ENCODE peak calls at places on chromosomes 6 and 20, in six cellular contexts. X, D, O, M, Z and E are unnamed samples. For H3K27me3, the result is how much of the 10 kb centered on the place peaks cover.

GRCh38 chr6:41160933-41161332 is 2.0 kb downstream of the TREM2 start:
- DNase-seq in M (no peak), D (no peak), O (no peak), X (no peak), Z (no peak), E (no peak)

GRCh38 chr20:20060234-20060998 is 8.1 kb downstream of the CFAP61 start:
- DNase-seq in O (no peak), X (no peak), D (no peak), M (no peak), Z (no peak), E (no peak)

GRCh38 chr20:48437146-48437545 is 390.7 kb downstream of the PREX1 start:
- DNase-seq in D (no peak), Z (no peak), X (no peak), M (no peak), O (no peak), E (no peak)

GRCh38 chr6:43963203-43963602 is 164.0 kb downstream of the MRPL14 start:
- DNase-seq in X (peak), O (no peak), M (no peak), D (no peak), Z (no peak), E (no peak)

GRCh38 chr6:35096129-35096852 is 44.8 kb downstream of the TCP11 start:
- DNase-seq in D (no peak), X (peak), M (peak), O (peak), Z (peak), E (no peak)

GRCh38 chr20:25276533-25277050 is 28.7 kb downstream of the PYGB start:
- DNase-seq in D (peak), M (no peak), O (no peak), X (no peak), Z (no peak), E (peak)

GRCh38 chr20:46219190-46219589 is 89.1 kb downstream of the CDH22 start:
- DNase-seq in M (no peak), X (no peak), O (no peak), D (no peak), Z (no peak), E (no peak)

GRCh38 chr6:141463237-141463977 is 669.3 kb upstream of the GJE1 start:
- DNase-seq in D (no peak), M (no peak), X (peak), O (peak), Z (peak), E (no peak)

GRCh38 chr6:11532097-11532496 is 5.5 kb upstream of the TMEM170B start:
- DNase-seq in D (no peak), M (no peak), X (peak), Z (peak), O (no peak), E (no peak)

GRCh38 chr20:48215536-48215935 is 430.3 kb upstream of the SULF2 start:
- DNase-seq in M (no peak), X (no peak), D (no peak), Z (peak), O (peak), E (no peak)

GRCh38 chr6:158213925-158214674 is 46.0 kb downstream of the GTF2H5 start:
- DNase-seq in O (peak), D (peak), M (peak), Z (peak), X (peak), E (peak)

GRCh38 chr6:149150301-149150700 is 167.2 kb upstream of the TAB2 start:
- DNase-seq in D (no peak), X (no peak), M (no peak), O (no peak), Z (no peak), E (no peak)

GRCh38 chr6:17352302-17352701 is 41.1 kb upstream of the CAP2 start:
- DNase-seq in X (peak), D (no peak), O (peak), Z (no peak), M (no peak), E (no peak)

GRCh38 chr6:4553387-4553786 is 222.8 kb upstream of the CDYL start:
- DNase-seq in Z (peak), M (no peak), D (no peak), O (no peak), X (no peak), E (no peak)

GRCh38 chr6:54059683-54060082 is 51.6 kb upstream of the MLIP start:
- DNase-seq in O (peak), M (no peak), X (no peak), D (no peak), Z (no peak), E (no peak)

GRCh38 chr6:156102129-156102528 is 646.5 kb upstream of the NOX3 start:
- DNase-seq in M (peak), Z (no peak), O (peak), X (peak), D (no peak), E (no peak)

GRCh38 chr20:48620112-48620485 is 207.7 kb downstream of the PREX1 start:
- DNase-seq in Z (no peak), D (no peak), X (no peak), M (no peak), O (no peak), E (no peak)

GRCh38 chr6:12097791-12098190 is 85.7 kb downstream of the HIVEP1 start:
- DNase-seq in D (no peak), M (peak), X (no peak), Z (peak), O (peak), E (no peak)

GRCh38 chr6:73610444-73611275 is 43.1 kb downstream of the SLC17A5 start:
- DNase-seq in Z (peak), X (peak), O (peak), D (no peak), M (peak), E (no peak)

GRCh38 chr20:61978491-61978890 is 87.2 kb downstream of the TAF4 start:
- DNase-seq in X (no peak), Z (no peak), O (no peak), D (no peak), M (no peak), E (no peak)

GRCh38 chr20:7667194-7667593 is 273.1 kb downstream of the HAO1 start:
- DNase-seq in Z (peak), O (peak), D (no peak), M (no peak), X (no peak), E (no peak)

GRCh38 chr6:63636516-63636968 is 940 bp downstream of the PHF3 start:
- DNase-seq in Z (peak), D (peak), M (peak), O (peak), X (peak), E (peak)

GRCh38 chr6:1315201-1315559 is 3.3 kb downstream of the FOXQ1 start:
- DNase-seq in Z (no peak), D (no peak), O (no peak), M (no peak), X (no peak), E (no peak)
- H3K27me3 ChIP-seq in Z (half or more), D (under half), O (under half), M (under half), X (under half), E (under half)

DNA sequence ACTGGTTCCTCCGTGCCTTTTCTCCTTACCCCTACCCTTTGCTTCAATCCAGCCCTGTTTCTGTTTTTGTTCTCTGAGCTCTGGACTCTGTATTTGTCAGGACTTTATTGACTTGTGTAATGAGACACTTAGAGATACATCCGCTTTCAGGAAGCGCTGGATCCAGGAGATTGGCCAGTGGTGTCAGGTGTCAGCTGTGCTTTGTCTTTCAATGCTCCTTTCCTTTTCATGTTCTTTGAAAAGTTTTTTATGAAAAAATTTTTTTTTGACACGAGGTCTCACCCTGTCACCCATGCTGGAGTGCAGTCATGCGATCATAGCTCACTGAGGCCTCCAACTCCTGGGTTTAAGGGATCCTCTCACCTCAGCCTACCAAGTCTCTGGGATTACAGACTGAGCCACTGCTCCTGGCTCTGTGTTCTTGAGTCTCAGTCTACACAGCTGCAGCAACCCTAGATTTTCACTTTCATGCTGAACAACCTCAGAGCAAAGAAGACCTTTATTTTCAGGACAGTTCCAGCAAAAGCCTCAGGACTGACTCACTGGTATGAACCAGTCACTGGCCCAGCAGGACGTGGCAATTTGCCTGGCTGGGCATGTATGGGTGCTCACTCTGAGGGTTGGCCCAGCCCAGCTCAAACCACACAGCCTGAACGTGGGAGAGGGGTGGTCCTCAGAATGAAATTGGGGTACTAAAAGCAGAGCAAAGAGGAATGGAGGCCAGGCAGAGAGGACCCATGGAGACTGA is 108.5 kb downstream of the DHX35 start:
- DNase-seq in O (peak), Z (peak), X (no peak), D (no peak), M (peak), E (no peak)
- H3K27me3 ChIP-seq in O (under half), Z (under half), X (under half), D (under half), M (under half), E (under half)

GRCh38 chr6:30359276-30359675 is 14.3 kb downstream of the RPP21 start:
- DNase-seq in X (no peak), M (no peak), D (no peak), Z (no peak), O (no peak), E (no peak)
- H3K27me3 ChIP-seq in X (half or more), M (half or more), D (under half), Z (under half), O (under half), E (under half)

GRCh38 chr6:30361661-30362060 is 16.7 kb downstream of the RPP21 start:
- DNase-seq in O (peak), M (no peak), X (no peak), Z (no peak), D (no peak), E (no peak)

GRCh38 chr6:30360139-30360538 is 15.2 kb downstream of the RPP21 start:
- DNase-seq in D (no peak), X (no peak), O (no peak), M (no peak), Z (no peak), E (no peak)

GRCh38 chr6:30363459-30363858 is 18.5 kb downstream of the RPP21 start:
- DNase-seq in X (no peak), Z (no peak), M (no peak), D (no peak), O (no peak), E (no peak)

DNA sequence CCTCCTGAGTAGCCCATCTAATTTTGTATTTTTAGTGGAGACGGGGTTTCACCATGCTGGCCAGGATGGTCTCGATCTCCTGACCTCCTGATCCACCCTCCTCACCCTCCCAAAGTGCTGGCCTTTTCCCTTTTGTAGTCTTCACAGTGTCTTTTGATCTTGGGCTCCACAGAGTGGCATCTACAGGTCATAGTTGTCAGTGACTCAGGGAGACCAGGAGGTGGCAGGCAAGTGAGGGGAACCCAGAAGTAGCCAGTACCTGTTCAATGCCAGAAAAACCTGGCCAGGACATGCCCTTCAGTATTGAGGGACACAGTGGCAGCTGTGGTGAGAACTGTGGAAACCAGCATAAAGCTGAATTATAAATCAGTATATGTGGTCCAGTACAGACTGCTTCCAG is 19.6 kb downstream of the RPP21 start:
- DNase-seq in X (no peak), M (no peak), O (no peak), D (no peak), Z (no peak), E (no peak)
- H3K27me3 ChIP-seq in X (half or more), M (half or more), O (under half), D (under half), Z (under half), E (under half)